ENCODE peak calls at places on chromosomes 5 and 9, in ten cellular contexts. One of them, this sample, is unnamed.

GRCh38 chr5:115907177-115907576 is 55.1 kb upstream of the LVRN start:
- DNase-seq in AML-193: no peak
- DNase-seq in stimulated activated CD4-positive, alpha-beta T cell treated with anti-CD3 and anti-CD28 coated beads, Interleukin-12 subunit alpha, Interleukin-12 subunit beta, amount 100 ng/mL, for 4 hours: no peak
- DNase-seq in mesendoderm: no peak
- DNase-seq in activated B cell treated with CpG ODN at 0.5 μM for 24 hours: no peak
- DNase-seq in cardiac septum: no peak
- DNase-seq in MV-4-11: no peak
- DNase-seq in activated naive CD4-positive, alpha-beta T cell treated with Interleukin-2 at 50 U/mL for 16 hours: no peak
- DNase-seq in NCI-H524: no peak
- DNase-seq in NCI-H1930: no peak
- DNase-seq in this sample: no peak

GRCh38 chr9:111711548-111711947 is 50.1 kb downstream of the GNG10 start:
- DNase-seq in AML-193: no peak
- DNase-seq in stimulated activated CD4-positive, alpha-beta T cell treated with anti-CD3 and anti-CD28 coated beads, Interleukin-12 subunit alpha, Interleukin-12 subunit beta, amount 100 ng/mL, for 4 hours: no peak
- DNase-seq in mesendoderm: no peak
- DNase-seq in activated B cell treated with CpG ODN at 0.5 μM for 24 hours: no peak
- DNase-seq in cardiac septum: no peak
- DNase-seq in MV-4-11: no peak
- DNase-seq in activated naive CD4-positive, alpha-beta T cell treated with Interleukin-2 at 50 U/mL for 16 hours: no peak
- DNase-seq in NCI-H524: no peak
- DNase-seq in NCI-H1930: no peak
- DNase-seq in this sample: no peak

GRCh38 chr5:54905942-54906537 is 79.4 kb downstream of the ESM1 start:
- DNase-seq in AML-193: peak
- DNase-seq in stimulated activated CD4-positive, alpha-beta T cell treated with anti-CD3 and anti-CD28 coated beads, Interleukin-12 subunit alpha, Interleukin-12 subunit beta, amount 100 ng/mL, for 4 hours: peak
- DNase-seq in mesendoderm: peak
- DNase-seq in activated B cell treated with CpG ODN at 0.5 μM for 24 hours: no peak
- DNase-seq in cardiac septum: no peak
- DNase-seq in MV-4-11: peak
- DNase-seq in activated naive CD4-positive, alpha-beta T cell treated with Interleukin-2 at 50 U/mL for 16 hours: peak
- DNase-seq in NCI-H524: peak
- DNase-seq in NCI-H1930: no peak
- DNase-seq in this sample: peak

GRCh38 chr5:32223972-32224608 is 50.0 kb upstream of the GOLPH3 start:
- DNase-seq in AML-193: no peak
- DNase-seq in stimulated activated CD4-positive, alpha-beta T cell treated with anti-CD3 and anti-CD28 coated beads, Interleukin-12 subunit alpha, Interleukin-12 subunit beta, amount 100 ng/mL, for 4 hours: no peak
- DNase-seq in mesendoderm: peak
- DNase-seq in activated B cell treated with CpG ODN at 0.5 μM for 24 hours: no peak
- DNase-seq in cardiac septum: no peak
- DNase-seq in MV-4-11: no peak
- DNase-seq in activated naive CD4-positive, alpha-beta T cell treated with Interleukin-2 at 50 U/mL for 16 hours: no peak
- DNase-seq in NCI-H524: no peak
- DNase-seq in NCI-H1930: no peak
- DNase-seq in this sample: no peak

GRCh38 chr9:69122086-69122390 is 52.0 kb upstream of the TJP2 start:
- DNase-seq in AML-193: no peak
- DNase-seq in stimulated activated CD4-positive, alpha-beta T cell treated with anti-CD3 and anti-CD28 coated beads, Interleukin-12 subunit alpha, Interleukin-12 subunit beta, amount 100 ng/mL, for 4 hours: peak
- DNase-seq in mesendoderm: peak
- DNase-seq in activated B cell treated with CpG ODN at 0.5 μM for 24 hours: peak
- DNase-seq in cardiac septum: peak
- DNase-seq in MV-4-11: no peak
- DNase-seq in activated naive CD4-positive, alpha-beta T cell treated with Interleukin-2 at 50 U/mL for 16 hours: peak
- DNase-seq in NCI-H524: no peak
- DNase-seq in NCI-H1930: no peak
- DNase-seq in this sample: no peak

GRCh38 chr9:95587071-95587964 is 70.5 kb upstream of the PTCH1 start:
- DNase-seq in AML-193: no peak
- DNase-seq in stimulated activated CD4-positive, alpha-beta T cell treated with anti-CD3 and anti-CD28 coated beads, Interleukin-12 subunit alpha, Interleukin-12 subunit beta, amount 100 ng/mL, for 4 hours: no peak
- DNase-seq in mesendoderm: no peak
- DNase-seq in activated B cell treated with CpG ODN at 0.5 μM for 24 hours: no peak
- DNase-seq in cardiac septum: no peak
- DNase-seq in MV-4-11: no peak
- DNase-seq in activated naive CD4-positive, alpha-beta T cell treated with Interleukin-2 at 50 U/mL for 16 hours: no peak
- DNase-seq in NCI-H524: no peak
- DNase-seq in NCI-H1930: no peak
- DNase-seq in this sample: no peak

GRCh38 chr5:90793183-90793582 is 234.6 kb downstream of the ADGRV1 start:
- DNase-seq in AML-193: no peak
- DNase-seq in stimulated activated CD4-positive, alpha-beta T cell treated with anti-CD3 and anti-CD28 coated beads, Interleukin-12 subunit alpha, Interleukin-12 subunit beta, amount 100 ng/mL, for 4 hours: no peak
- DNase-seq in mesendoderm: no peak
- DNase-seq in activated B cell treated with CpG ODN at 0.5 μM for 24 hours: no peak
- DNase-seq in cardiac septum: no peak
- DNase-seq in MV-4-11: no peak
- DNase-seq in activated naive CD4-positive, alpha-beta T cell treated with Interleukin-2 at 50 U/mL for 16 hours: no peak
- DNase-seq in NCI-H524: no peak
- DNase-seq in NCI-H1930: no peak
- DNase-seq in this sample: no peak

GRCh38 chr9:96172797-96173196 is 129.2 kb downstream of the HSD17B3 start:
- DNase-seq in AML-193: no peak
- DNase-seq in stimulated activated CD4-positive, alpha-beta T cell treated with anti-CD3 and anti-CD28 coated beads, Interleukin-12 subunit alpha, Interleukin-12 subunit beta, amount 100 ng/mL, for 4 hours: no peak
- DNase-seq in mesendoderm: no peak
- DNase-seq in activated B cell treated with CpG ODN at 0.5 μM for 24 hours: no peak
- DNase-seq in cardiac septum: no peak
- DNase-seq in MV-4-11: no peak
- DNase-seq in activated naive CD4-positive, alpha-beta T cell treated with Interleukin-2 at 50 U/mL for 16 hours: no peak
- DNase-seq in NCI-H524: no peak
- DNase-seq in NCI-H1930: no peak
- DNase-seq in this sample: no peak

GRCh38 chr9:126692759-126693427 is 79.2 kb downstream of the LMX1B start:
- DNase-seq in AML-193: no peak
- DNase-seq in stimulated activated CD4-positive, alpha-beta T cell treated with anti-CD3 and anti-CD28 coated beads, Interleukin-12 subunit alpha, Interleukin-12 subunit beta, amount 100 ng/mL, for 4 hours: no peak
- DNase-seq in mesendoderm: no peak
- DNase-seq in activated B cell treated with CpG ODN at 0.5 μM for 24 hours: no peak
- DNase-seq in cardiac septum: no peak
- DNase-seq in MV-4-11: no peak
- DNase-seq in activated naive CD4-positive, alpha-beta T cell treated with Interleukin-2 at 50 U/mL for 16 hours: no peak
- DNase-seq in NCI-H524: no peak
- DNase-seq in NCI-H1930: no peak
- DNase-seq in this sample: no peak

GRCh38 chr9:95373069-95373681 is 55.7 kb upstream of the FANCC start:
- DNase-seq in AML-193: no peak
- DNase-seq in stimulated activated CD4-positive, alpha-beta T cell treated with anti-CD3 and anti-CD28 coated beads, Interleukin-12 subunit alpha, Interleukin-12 subunit beta, amount 100 ng/mL, for 4 hours: no peak
- DNase-seq in mesendoderm: no peak
- DNase-seq in activated B cell treated with CpG ODN at 0.5 μM for 24 hours: no peak
- DNase-seq in cardiac septum: no peak
- DNase-seq in MV-4-11: no peak
- DNase-seq in activated naive CD4-positive, alpha-beta T cell treated with Interleukin-2 at 50 U/mL for 16 hours: no peak
- DNase-seq in NCI-H524: no peak
- DNase-seq in NCI-H1930: no peak
- DNase-seq in this sample: no peak

GRCh38 chr9:131046093-131046380 is 37.1 kb downstream of the LAMC3 start:
- DNase-seq in AML-193: no peak
- DNase-seq in stimulated activated CD4-positive, alpha-beta T cell treated with anti-CD3 and anti-CD28 coated beads, Interleukin-12 subunit alpha, Interleukin-12 subunit beta, amount 100 ng/mL, for 4 hours: no peak
- DNase-seq in mesendoderm: no peak
- DNase-seq in activated B cell treated with CpG ODN at 0.5 μM for 24 hours: no peak
- DNase-seq in cardiac septum: no peak
- DNase-seq in MV-4-11: no peak
- DNase-seq in activated naive CD4-positive, alpha-beta T cell treated with Interleukin-2 at 50 U/mL for 16 hours: no peak
- DNase-seq in NCI-H524: no peak
- DNase-seq in NCI-H1930: no peak
- DNase-seq in this sample: no peak

GRCh38 chr9:38083858-38084555 is 15.0 kb upstream of the SHB start:
- DNase-seq in AML-193: no peak
- DNase-seq in stimulated activated CD4-positive, alpha-beta T cell treated with anti-CD3 and anti-CD28 coated beads, Interleukin-12 subunit alpha, Interleukin-12 subunit beta, amount 100 ng/mL, for 4 hours: no peak
- DNase-seq in mesendoderm: no peak
- DNase-seq in activated B cell treated with CpG ODN at 0.5 μM for 24 hours: no peak
- DNase-seq in cardiac septum: peak
- DNase-seq in MV-4-11: no peak
- DNase-seq in activated naive CD4-positive, alpha-beta T cell treated with Interleukin-2 at 50 U/mL for 16 hours: no peak
- DNase-seq in NCI-H524: no peak
- DNase-seq in NCI-H1930: no peak
- DNase-seq in this sample: no peak

GRCh38 chr5:135578685-135579341 is at the start of gene CXCL14:
- DNase-seq in AML-193: no peak
- DNase-seq in stimulated activated CD4-positive, alpha-beta T cell treated with anti-CD3 and anti-CD28 coated beads, Interleukin-12 subunit alpha, Interleukin-12 subunit beta, amount 100 ng/mL, for 4 hours: no peak
- DNase-seq in mesendoderm: peak
- DNase-seq in activated B cell treated with CpG ODN at 0.5 μM for 24 hours: no peak
- DNase-seq in cardiac septum: peak
- DNase-seq in MV-4-11: peak
- DNase-seq in activated naive CD4-positive, alpha-beta T cell treated with Interleukin-2 at 50 U/mL for 16 hours: no peak
- DNase-seq in NCI-H524: peak
- DNase-seq in NCI-H1930: no peak
- DNase-seq in this sample: no peak

GRCh38 chr5:11851965-11852745 is 52.1 kb downstream of the CTNND2 start:
- DNase-seq in AML-193: no peak
- DNase-seq in stimulated activated CD4-positive, alpha-beta T cell treated with anti-CD3 and anti-CD28 coated beads, Interleukin-12 subunit alpha, Interleukin-12 subunit beta, amount 100 ng/mL, for 4 hours: no peak
- DNase-seq in mesendoderm: peak
- DNase-seq in activated B cell treated with CpG ODN at 0.5 μM for 24 hours: no peak
- DNase-seq in cardiac septum: no peak
- DNase-seq in MV-4-11: no peak
- DNase-seq in activated naive CD4-positive, alpha-beta T cell treated with Interleukin-2 at 50 U/mL for 16 hours: no peak
- DNase-seq in NCI-H524: no peak
- DNase-seq in NCI-H1930: no peak
- DNase-seq in this sample: no peak

GRCh38 chr9:88106492-88106891 is 31.8 kb downstream of the SPATA31C2 start:
- DNase-seq in AML-193: peak
- DNase-seq in stimulated activated CD4-positive, alpha-beta T cell treated with anti-CD3 and anti-CD28 coated beads, Interleukin-12 subunit alpha, Interleukin-12 subunit beta, amount 100 ng/mL, for 4 hours: no peak
- DNase-seq in mesendoderm: peak
- DNase-seq in activated B cell treated with CpG ODN at 0.5 μM for 24 hours: no peak
- DNase-seq in cardiac septum: no peak
- DNase-seq in MV-4-11: peak
- DNase-seq in activated naive CD4-positive, alpha-beta T cell treated with Interleukin-2 at 50 U/mL for 16 hours: peak
- DNase-seq in NCI-H524: no peak
- DNase-seq in NCI-H1930: peak
- DNase-seq in this sample: no peak

GRCh38 chr9:105694320-105694847 is at the start of gene TMEM38B:
- DNase-seq in AML-193: peak
- DNase-seq in stimulated activated CD4-positive, alpha-beta T cell treated with anti-CD3 and anti-CD28 coated beads, Interleukin-12 subunit alpha, Interleukin-12 subunit beta, amount 100 ng/mL, for 4 hours: peak
- DNase-seq in mesendoderm: peak
- DNase-seq in activated B cell treated with CpG ODN at 0.5 μM for 24 hours: peak
- DNase-seq in cardiac septum: peak
- DNase-seq in MV-4-11: peak
- DNase-seq in activated naive CD4-positive, alpha-beta T cell treated with Interleukin-2 at 50 U/mL for 16 hours: peak
- DNase-seq in NCI-H524: peak
- DNase-seq in NCI-H1930: peak
- DNase-seq in this sample: peak

GRCh38 chr5:80711938-80712337 is 57.2 kb upstream of the DHFR start:
- DNase-seq in AML-193: no peak
- DNase-seq in stimulated activated CD4-positive, alpha-beta T cell treated with anti-CD3 and anti-CD28 coated beads, Interleukin-12 subunit alpha, Interleukin-12 subunit beta, amount 100 ng/mL, for 4 hours: no peak
- DNase-seq in mesendoderm: peak
- DNase-seq in activated B cell treated with CpG ODN at 0.5 μM for 24 hours: no peak
- DNase-seq in cardiac septum: no peak
- DNase-seq in MV-4-11: no peak
- DNase-seq in activated naive CD4-positive, alpha-beta T cell treated with Interleukin-2 at 50 U/mL for 16 hours: no peak
- DNase-seq in NCI-H524: peak
- DNase-seq in NCI-H1930: peak
- DNase-seq in this sample: peak

GRCh38 chr5:159826351-159827222 is 89.7 kb upstream of the ADRA1B start:
- DNase-seq in AML-193: no peak
- DNase-seq in stimulated activated CD4-positive, alpha-beta T cell treated with anti-CD3 and anti-CD28 coated beads, Interleukin-12 subunit alpha, Interleukin-12 subunit beta, amount 100 ng/mL, for 4 hours: no peak
- DNase-seq in mesendoderm: peak
- DNase-seq in activated B cell treated with CpG ODN at 0.5 μM for 24 hours: no peak
- DNase-seq in cardiac septum: no peak
- DNase-seq in MV-4-11: peak
- DNase-seq in activated naive CD4-positive, alpha-beta T cell treated with Interleukin-2 at 50 U/mL for 16 hours: no peak
- DNase-seq in NCI-H524: no peak
- DNase-seq in NCI-H1930: no peak
- DNase-seq in this sample: no peak

GRCh38 chr9:113187935-113188595 is 33.0 kb downstream of the FKBP15 start:
- DNase-seq in AML-193: peak
- DNase-seq in stimulated activated CD4-positive, alpha-beta T cell treated with anti-CD3 and anti-CD28 coated beads, Interleukin-12 subunit alpha, Interleukin-12 subunit beta, amount 100 ng/mL, for 4 hours: no peak
- DNase-seq in mesendoderm: peak
- DNase-seq in activated B cell treated with CpG ODN at 0.5 μM for 24 hours: no peak
- DNase-seq in cardiac septum: no peak
- DNase-seq in MV-4-11: peak
- DNase-seq in activated naive CD4-positive, alpha-beta T cell treated with Interleukin-2 at 50 U/mL for 16 hours: no peak
- DNase-seq in NCI-H524: no peak
- DNase-seq in NCI-H1930: no peak
- DNase-seq in this sample: no peak

GRCh38 chr9:71853084-71853483 is 57.9 kb downstream of the ABHD17B start:
- DNase-seq in AML-193: no peak
- DNase-seq in stimulated activated CD4-positive, alpha-beta T cell treated with anti-CD3 and anti-CD28 coated beads, Interleukin-12 subunit alpha, Interleukin-12 subunit beta, amount 100 ng/mL, for 4 hours: no peak
- DNase-seq in mesendoderm: no peak
- DNase-seq in activated B cell treated with CpG ODN at 0.5 μM for 24 hours: no peak
- DNase-seq in cardiac septum: no peak
- DNase-seq in MV-4-11: no peak
- DNase-seq in activated naive CD4-positive, alpha-beta T cell treated with Interleukin-2 at 50 U/mL for 16 hours: no peak
- DNase-seq in NCI-H524: no peak
- DNase-seq in NCI-H1930: no peak
- DNase-seq in this sample: no peak

GRCh38 chr5:25544652-25545249 is 900.0 kb upstream of the CDH10 start:
- DNase-seq in AML-193: peak
- DNase-seq in stimulated activated CD4-positive, alpha-beta T cell treated with anti-CD3 and anti-CD28 coated beads, Interleukin-12 subunit alpha, Interleukin-12 subunit beta, amount 100 ng/mL, for 4 hours: no peak
- DNase-seq in mesendoderm: peak
- DNase-seq in activated B cell treated with CpG ODN at 0.5 μM for 24 hours: no peak
- DNase-seq in cardiac septum: no peak
- DNase-seq in MV-4-11: peak
- DNase-seq in activated naive CD4-positive, alpha-beta T cell treated with Interleukin-2 at 50 U/mL for 16 hours: no peak
- DNase-seq in NCI-H524: peak
- DNase-seq in NCI-H1930: peak
- DNase-seq in this sample: peak

GRCh38 chr9:71901695-71902094 is 9.3 kb downstream of the ABHD17B start:
- DNase-seq in AML-193: no peak
- DNase-seq in stimulated activated CD4-positive, alpha-beta T cell treated with anti-CD3 and anti-CD28 coated beads, Interleukin-12 subunit alpha, Interleukin-12 subunit beta, amount 100 ng/mL, for 4 hours: no peak
- DNase-seq in mesendoderm: peak
- DNase-seq in activated B cell treated with CpG ODN at 0.5 μM for 24 hours: no peak
- DNase-seq in cardiac septum: no peak
- DNase-seq in MV-4-11: no peak
- DNase-seq in activated naive CD4-positive, alpha-beta T cell treated with Interleukin-2 at 50 U/mL for 16 hours: no peak
- DNase-seq in NCI-H524: no peak
- DNase-seq in NCI-H1930: no peak
- DNase-seq in this sample: no peak

GRCh38 chr9:119963798-119964372 is 594.6 kb upstream of the BRINP1 start:
- DNase-seq in AML-193: no peak
- DNase-seq in stimulated activated CD4-positive, alpha-beta T cell treated with anti-CD3 and anti-CD28 coated beads, Interleukin-12 subunit alpha, Interleukin-12 subunit beta, amount 100 ng/mL, for 4 hours: no peak
- DNase-seq in mesendoderm: peak
- DNase-seq in activated B cell treated with CpG ODN at 0.5 μM for 24 hours: no peak
- DNase-seq in cardiac septum: no peak
- DNase-seq in MV-4-11: peak
- DNase-seq in activated naive CD4-positive, alpha-beta T cell treated with Interleukin-2 at 50 U/mL for 16 hours: no peak
- DNase-seq in NCI-H524: no peak
- DNase-seq in NCI-H1930: no peak
- DNase-seq in this sample: no peak

GRCh38 chr5:156201793-156202388 is 125.1 kb upstream of the SGCD start:
- DNase-seq in AML-193: no peak
- DNase-seq in stimulated activated CD4-positive, alpha-beta T cell treated with anti-CD3 and anti-CD28 coated beads, Interleukin-12 subunit alpha, Interleukin-12 subunit beta, amount 100 ng/mL, for 4 hours: no peak
- DNase-seq in mesendoderm: no peak
- DNase-seq in activated B cell treated with CpG ODN at 0.5 μM for 24 hours: no peak
- DNase-seq in cardiac septum: no peak
- DNase-seq in MV-4-11: no peak
- DNase-seq in activated naive CD4-positive, alpha-beta T cell treated with Interleukin-2 at 50 U/mL for 16 hours: no peak
- DNase-seq in NCI-H524: no peak
- DNase-seq in NCI-H1930: no peak
- DNase-seq in this sample: no peak

GRCh38 chr9:126228779-126229444 is 97.7 kb upstream of the MVB12B start:
- DNase-seq in AML-193: peak
- DNase-seq in stimulated activated CD4-positive, alpha-beta T cell treated with anti-CD3 and anti-CD28 coated beads, Interleukin-12 subunit alpha, Interleukin-12 subunit beta, amount 100 ng/mL, for 4 hours: peak
- DNase-seq in mesendoderm: peak
- DNase-seq in activated B cell treated with CpG ODN at 0.5 μM for 24 hours: peak
- DNase-seq in cardiac septum: peak
- DNase-seq in MV-4-11: peak
- DNase-seq in activated naive CD4-positive, alpha-beta T cell treated with Interleukin-2 at 50 U/mL for 16 hours: peak
- DNase-seq in NCI-H524: peak
- DNase-seq in NCI-H1930: peak
- DNase-seq in this sample: peak

GRCh38 chr5:74945561-74946165 is 79.5 kb upstream of the FAM169A start:
- DNase-seq in AML-193: no peak
- DNase-seq in stimulated activated CD4-positive, alpha-beta T cell treated with anti-CD3 and anti-CD28 coated beads, Interleukin-12 subunit alpha, Interleukin-12 subunit beta, amount 100 ng/mL, for 4 hours: peak
- DNase-seq in mesendoderm: no peak
- DNase-seq in activated B cell treated with CpG ODN at 0.5 μM for 24 hours: no peak
- DNase-seq in cardiac septum: no peak
- DNase-seq in MV-4-11: no peak
- DNase-seq in activated naive CD4-positive, alpha-beta T cell treated with Interleukin-2 at 50 U/mL for 16 hours: peak
- DNase-seq in NCI-H524: no peak
- DNase-seq in NCI-H1930: no peak
- DNase-seq in this sample: no peak

GRCh38 chr9:87276327-87276841 is 221.3 kb upstream of the DAPK1 start:
- DNase-seq in AML-193: no peak
- DNase-seq in stimulated activated CD4-positive, alpha-beta T cell treated with anti-CD3 and anti-CD28 coated beads, Interleukin-12 subunit alpha, Interleukin-12 subunit beta, amount 100 ng/mL, for 4 hours: no peak
- DNase-seq in mesendoderm: no peak
- DNase-seq in activated B cell treated with CpG ODN at 0.5 μM for 24 hours: no peak
- DNase-seq in cardiac septum: no peak
- DNase-seq in MV-4-11: peak
- DNase-seq in activated naive CD4-positive, alpha-beta T cell treated with Interleukin-2 at 50 U/mL for 16 hours: no peak
- DNase-seq in NCI-H524: no peak
- DNase-seq in NCI-H1930: no peak
- DNase-seq in this sample: no peak

GRCh38 chr5:149224282-149224681 is 47.4 kb upstream of the AFAP1L1 start:
- DNase-seq in AML-193: no peak
- DNase-seq in stimulated activated CD4-positive, alpha-beta T cell treated with anti-CD3 and anti-CD28 coated beads, Interleukin-12 subunit alpha, Interleukin-12 subunit beta, amount 100 ng/mL, for 4 hours: no peak
- DNase-seq in mesendoderm: no peak
- DNase-seq in activated B cell treated with CpG ODN at 0.5 μM for 24 hours: no peak
- DNase-seq in cardiac septum: peak
- DNase-seq in MV-4-11: no peak
- DNase-seq in activated naive CD4-positive, alpha-beta T cell treated with Interleukin-2 at 50 U/mL for 16 hours: no peak
- DNase-seq in NCI-H524: no peak
- DNase-seq in NCI-H1930: no peak
- DNase-seq in this sample: no peak